ENCODE peak calls at places on chromosomes 11 and 22, in five cellular contexts. C is cardiac muscle cell, V is Caco-2, Y is fibroblast of mammary gland, N is AG04449. L is an unnamed sample.

GRCh38 chr11:11028017-11028692 is 170.3 kb upstream of the ZBED5 start:
- DNase-seq in C (peak; percentile 61), V (peak; percentile 74), Y (peak; percentile 67), N (no peak), L (peak; percentile 32)

GRCh38 chr11:117171648-117172051 is 6.9 kb upstream of the SIDT2 start:
- DNase-seq in C (peak; percentile 25), V (no peak), Y (peak; percentile 53), N (no peak), L (no peak)

GRCh38 chr22:40325315-40325714 is 21.0 kb upstream of the ADSL start:
- DNase-seq in C (no peak), V (no peak), Y (no peak), N (no peak), L (no peak)

GRCh38 chr11:680476-680875 is 14.5 kb downstream of the DEAF1 start:
- DNase-seq in C (no peak), V (no peak), Y (no peak), N (no peak), L (no peak)

GRCh38 chr11:64165482-64165841 is 451 bp downstream of the MACROD1 start:
- DNase-seq in C (peak; percentile 22), V (no peak), Y (no peak), N (no peak), L (no peak)

GRCh38 chr22:40204331-40205116 is 26.8 kb downstream of the TNRC6B start:
- DNase-seq in C (no peak), V (no peak), Y (peak; percentile 80), N (peak; percentile 59), L (no peak)

GRCh38 chr22:30947163-30947820 is 21.3 kb downstream of the MORC2 start:
- DNase-seq in C (no peak), V (no peak), Y (no peak), N (no peak), L (no peak)

GRCh38 chr22:17460895-17461294 is 91.6 kb downstream of the CECR2 start:
- DNase-seq in C (no peak), V (no peak), Y (no peak), N (no peak), L (no peak)

GRCh38 chr22:24737582-24737981 is 36.9 kb downstream of the PIWIL3 start:
- DNase-seq in C (no peak), V (no peak), Y (no peak), N (no peak), L (no peak)

GRCh38 chr11:88051386-88051785 is 123.9 kb downstream of the RAB38 start:
- DNase-seq in C (no peak), V (no peak), Y (peak; percentile 66), N (no peak), L (no peak)

GRCh38 chr22:45504703-45505341 is 2.1 kb downstream of the FBLN1 start:
- DNase-seq in C (peak; percentile 70), V (no peak), Y (no peak), N (no peak), L (no peak)

GRCh38 chr11:126011220-126011619 is 51.4 kb downstream of the CDON start:
- DNase-seq in C (peak; percentile 39), V (no peak), Y (no peak), N (no peak), L (no peak)

GRCh38 chr11:126002181-126002580 is 56.3 kb downstream of the VSIG10L2 start:
- DNase-seq in C (no peak), V (no peak), Y (no peak), N (no peak), L (no peak)

GRCh38 chr11:126006068-126006467 is 56.6 kb downstream of the CDON start:
- DNase-seq in C (no peak), V (no peak), Y (no peak), N (no peak), L (no peak)

GRCh38 chr11:126008956-126009355 is 53.7 kb downstream of the CDON start:
- DNase-seq in C (no peak), V (no peak), Y (no peak), N (no peak), L (no peak)

GRCh38 chr11:126007263-126007662 is 55.4 kb downstream of the CDON start:
- DNase-seq in C (no peak), V (no peak), Y (peak; percentile 69), N (peak; percentile 3), L (no peak)
- H3K4me3 ChIP-seq in C (no peak overlapping the region), V (no peak overlapping the region), Y (no peak overlapping the region), N (no peak overlapping the region), L (no peak overlapping the region)

GRCh38 chr11:120630100-120630499 is 118.6 kb downstream of the GRIK4 start:
- DNase-seq in C (no peak), V (no peak), Y (no peak), N (no peak), L (no peak)

GRCh38 chr11:120634706-120635105 is 123.2 kb downstream of the GRIK4 start:
- DNase-seq in C (no peak), V (no peak), Y (no peak), N (no peak), L (no peak)

GRCh38 chr11:120637131-120637530 is 125.6 kb downstream of the GRIK4 start:
- DNase-seq in C (no peak), V (no peak), Y (no peak), N (no peak), L (no peak)

GRCh38 chr11:120632579-120632978 is 121.0 kb downstream of the GRIK4 start:
- DNase-seq in C (no peak), V (no peak), Y (no peak), N (no peak), L (no peak)

GRCh38 chr11:120633630-120634374 is 122.3 kb downstream of the GRIK4 start:
- DNase-seq in C (peak; percentile 20), V (no peak), Y (no peak), N (no peak), L (no peak)
- H3K4me3 ChIP-seq in C (no peak overlapping the region), V (no peak overlapping the region), Y (no peak overlapping the region), N (no peak overlapping the region), L (no peak overlapping the region)

GRCh38 chr11:57324154-57324885 is 432 bp downstream of the TNKS1BP1 start:
- DNase-seq in C (peak; percentile 76), V (peak; percentile 67), Y (peak; percentile 50), N (no peak), L (no peak)
- H3K4me3 ChIP-seq in C (peak overlapping the region; percentile 64), V (peak overlapping the region; percentile 79), Y (peak overlapping the region; percentile 67), N (peak overlapping the region; percentile 90), L (peak overlapping the region; percentile 89)

GRCh38 chr11:102006835-102007566 is 40.2 kb upstream of the CFAP300 start:
- DNase-seq in C (no peak), V (no peak), Y (no peak), N (no peak), L (no peak)
- H3K4me3 ChIP-seq in C (no peak overlapping the region), V (no peak overlapping the region), Y (no peak overlapping the region), N (no peak overlapping the region), L (no peak overlapping the region)

GRCh38 chr11:26072612-26073011 is 259.3 kb upstream of the ANO3 start:
- DNase-seq in C (no peak), V (no peak), Y (no peak), N (no peak), L (no peak)
- H3K4me3 ChIP-seq in C (no peak overlapping the region), V (no peak overlapping the region), Y (no peak overlapping the region), N (no peak overlapping the region), L (no peak overlapping the region)